ENCODE peak calls at places on chromosome 16, in seven cellular contexts. F is upper lobe of right lung; A is Peyer's patch; S is RWPE1; B is A549; D is CD8-positive, alpha-beta memory T cell; C is IMR-90. J is an unnamed sample.

GRCh38 chr16:10946308-10946707 is 1.9 kb downstream of the CLEC16A start:
- DNase-seq in S (peak; percentile 70), F (peak; percentile 77), A (no peak), D (no peak), B (no peak), C (no peak), J (no peak)

GRCh38 chr16:8583199-8583598 is 7.1 kb downstream of the TMEM114 start:
- DNase-seq in F (no peak), D (no peak), B (no peak), C (peak; percentile 66), A (no peak), S (no peak), J (no peak)

GRCh38 chr16:82630219-82630618 is 3.5 kb downstream of the CDH13 start:
- DNase-seq in B (no peak), C (peak; percentile 68), S (peak; percentile 35), D (no peak), F (no peak), A (no peak), J (no peak)

GRCh38 chr16:72467157-72467759 is 295.3 kb upstream of the PMFBP1 start:
- DNase-seq in S (peak; percentile 8), F (no peak), C (peak; percentile 60), D (no peak), B (peak; percentile 2), A (no peak), J (no peak)

GRCh38 chr16:56869513-56870270 is 4.7 kb downstream of the SLC12A3 start:
- DNase-seq in C (no peak), S (no peak), F (no peak), B (peak; percentile 66), A (peak; percentile 62), D (no peak), J (no peak)

GRCh38 chr16:89598199-89598598 is 15.2 kb upstream of the DPEP1 start:
- DNase-seq in C (peak; percentile 43), B (peak; percentile 44), D (no peak), F (no peak), A (no peak), S (no peak), J (no peak)

GRCh38 chr16:75377971-75378386 is 55.3 kb downstream of the CFDP1 start:
- DNase-seq in C (peak; percentile 97), S (peak; percentile 89), A (no peak), B (peak; percentile 18), D (no peak), F (no peak), J (no peak)

GRCh38 chr16:12646490-12647274 is 157.0 kb downstream of the CPPED1 start:
- DNase-seq in S (no peak), F (no peak), B (no peak), C (no peak), D (no peak), A (no peak), J (no peak)

GRCh38 chr16:24950275-24950674 is 64.9 kb downstream of the ARHGAP17 start:
- DNase-seq in D (no peak), B (no peak), C (peak; percentile 84), S (no peak), F (no peak), A (peak; percentile 71), J (no peak)

GRCh38 chr16:78535098-78535497 is 435.6 kb downstream of the WWOX start:
- DNase-seq in B (no peak), C (no peak), F (no peak), S (no peak), A (no peak), D (no peak), J (no peak)

GRCh38 chr16:80824623-80825364 is 20.4 kb upstream of the CDYL2 start:
- DNase-seq in C (peak; percentile 67), F (no peak), A (peak; percentile 81), D (peak; percentile 6), S (peak; percentile 42), B (peak; percentile 36), J (peak; percentile 34)

GRCh38 chr16:19168173-19169080 is at the start of gene SYT17:
- DNase-seq in B (peak; percentile 35), D (no peak), C (no peak), S (peak; percentile 35), A (peak; percentile 57), F (peak; percentile 82), J (no peak)

GRCh38 chr16:49545243-49545642 is 171.6 kb downstream of the C16orf78 start:
- DNase-seq in S (no peak), F (no peak), A (no peak), B (no peak), C (no peak), D (no peak), J (no peak)

GRCh38 chr16:83915491-83915890 is 16.6 kb downstream of the MLYCD start:
- DNase-seq in B (no peak), A (no peak), D (no peak), S (no peak), F (no peak), C (no peak), J (no peak)

GRCh38 chr16:68999114-68999513 is 106.3 kb upstream of the HAS3 start:
- DNase-seq in B (no peak), D (no peak), S (no peak), F (no peak), C (no peak), A (no peak), J (no peak)

GRCh38 chr16:80710918-80711317 is 93.5 kb downstream of the CDYL2 start:
- DNase-seq in B (no peak), F (no peak), C (no peak), D (no peak), S (no peak), A (no peak), J (no peak)

GRCh38 chr16:11253009-11253994 is 2.7 kb downstream of the SOCS1 start:
- DNase-seq in F (no peak), B (no peak), S (no peak), A (peak; percentile 63), C (peak; percentile 84), D (peak; percentile 35), J (peak; percentile 60)

DNA sequence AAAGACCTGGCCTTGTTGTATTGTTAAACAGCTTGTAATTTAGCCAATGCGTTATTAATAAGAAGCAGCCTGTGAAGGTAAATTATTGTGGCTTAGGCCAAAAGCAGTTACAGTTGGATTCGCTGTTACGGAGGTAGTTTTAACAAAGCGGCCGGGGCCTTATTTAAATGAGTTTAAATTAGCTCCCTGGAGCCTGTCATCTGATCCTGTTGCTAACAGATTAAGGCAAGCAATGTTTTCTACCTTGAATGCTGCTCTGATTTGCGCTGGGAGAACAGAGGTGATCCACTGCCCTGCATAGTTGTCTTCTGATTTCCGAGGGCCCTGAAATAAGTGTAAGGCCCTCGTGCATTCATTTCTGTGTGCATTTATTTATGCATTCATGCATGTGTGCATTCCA is 10.7 kb downstream of the SEC14L5 start:
- DNase-seq in C (no peak), S (no peak), B (no peak), A (no peak), D (no peak), F (no peak), J (no peak)
- H3K27ac ChIP-seq in C (no peak overlapping the region), S (no peak overlapping the region), B (no peak overlapping the region), A (no peak overlapping the region), D (no peak overlapping the region), F (no peak overlapping the region), J (no peak overlapping the region)

DNA sequence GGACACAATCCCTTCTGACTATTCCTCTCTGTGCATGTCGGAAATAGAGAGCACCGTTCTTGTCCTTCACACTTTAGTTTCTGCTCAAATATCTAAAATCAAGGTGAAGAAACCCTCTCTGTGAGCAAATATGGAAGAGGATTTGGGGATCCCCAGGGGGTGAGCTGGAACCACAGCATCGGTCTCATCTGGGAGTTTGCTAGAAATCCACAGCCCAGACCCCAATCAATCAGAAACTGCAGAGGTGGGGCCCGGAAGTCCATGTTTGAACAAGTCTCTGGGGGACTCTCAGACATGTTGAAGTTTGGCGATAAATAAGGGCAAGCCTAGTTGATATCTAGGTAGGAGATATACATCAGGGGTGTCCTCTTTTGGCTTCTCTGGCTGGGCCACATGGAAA is 168.2 kb upstream of the FOXF1 start:
- DNase-seq in B (no peak), A (no peak), S (no peak), D (no peak), C (no peak), F (no peak), J (no peak)
- H3K27ac ChIP-seq in B (no peak overlapping the region), A (peak overlapping the region; percentile 3), S (no peak overlapping the region), D (no peak overlapping the region), C (no peak overlapping the region), F (no peak overlapping the region), J (no peak overlapping the region)

GRCh38 chr16:4746991-4747574 is 12.7 kb downstream of the DNAAF8 start:
- DNase-seq in A (no peak), D (no peak), F (no peak), B (no peak), C (no peak), S (no peak), J (no peak)
- H3K27ac ChIP-seq in A (no peak overlapping the region), D (no peak overlapping the region), F (no peak overlapping the region), B (no peak overlapping the region), C (no peak overlapping the region), S (peak overlapping the region; percentile 26), J (peak overlapping the region; percentile 49)

GRCh38 chr16:67245674-67246080 is 1.6 kb downstream of the FHOD1 start:
- DNase-seq in D (no peak), F (no peak), C (no peak), A (no peak), S (no peak), B (no peak), J (no peak)

GRCh38 chr16:67245189-67245585 is 2.1 kb downstream of the FHOD1 start:
- DNase-seq in S (no peak), D (no peak), F (no peak), A (no peak), C (no peak), B (no peak), J (no peak)

GRCh38 chr16:67242138-67242730 is 5.0 kb downstream of the FHOD1 start:
- DNase-seq in S (no peak), A (no peak), B (no peak), D (no peak), F (peak; percentile 78), C (no peak), J (no peak)

GRCh38 chr16:67244387-67245188 is 2.7 kb downstream of the FHOD1 start:
- DNase-seq in C (peak; percentile 87), F (peak; percentile 86), D (peak; percentile 67), B (peak; percentile 80), A (peak; percentile 89), S (peak; percentile 79), J (peak; percentile 22)

GRCh38 chr16:67243481-67243880 is 3.8 kb downstream of the FHOD1 start:
- DNase-seq in A (no peak), F (no peak), D (no peak), S (no peak), B (no peak), C (no peak), J (no peak)
- H3K27ac ChIP-seq in A (peak overlapping the region; percentile 90), F (peak overlapping the region; percentile 83), D (peak overlapping the region; percentile 72), S (peak overlapping the region; percentile 92), B (peak overlapping the region; percentile 91), C (peak overlapping the region; percentile 88), J (peak overlapping the region; percentile 65)

GRCh38 chr16:30553396-30553899 is 4.7 kb downstream of the ZNF764 start:
- DNase-seq in F (no peak), S (no peak), B (no peak), D (no peak), A (no peak), C (no peak), J (no peak)
- H3K27ac ChIP-seq in F (no peak overlapping the region), S (peak overlapping the region; percentile 26), B (no peak overlapping the region), D (peak overlapping the region; percentile 38), A (no peak overlapping the region), C (no peak overlapping the region), J (peak overlapping the region; percentile 30)

J was measured in naive thymus-derived CD4-positive, alpha-beta T cell.